ENCODE peak calls at places on chromosomes 11 and 22, in ten cellular contexts. K is stomach, P is GM12891, L is K562, H is spleen, Y is endothelial cell of umbilical vein, N is sigmoid colon, E is SK-N-MC, T is GM23338, C is transverse colon. R is an unnamed sample.

GRCh38 chr22:44037519-44038370 is 13.6 kb downstream of the PARVB start:
- DNase-seq in K (no peak), P (no peak), L (no peak), H (no peak), Y (peak), N (peak), E (no peak), T (no peak), C (peak), R (no peak)

GRCh38 chr22:45009881-45010531 is at the start of gene PHF21B:
- DNase-seq in K (peak), P (no peak), L (peak), H (no peak), Y (peak), N (peak), E (no peak), T (peak), C (no peak), R (peak)

GRCh38 chr22:43892183-43892894 is 526 bp upstream of the PNPLA5 start:
- DNase-seq in K (no peak), P (no peak), L (no peak), H (peak), Y (no peak), N (no peak), E (no peak), T (peak), C (no peak), R (no peak)

GRCh38 chr11:39221739-39222138 is 2237.7 kb downstream of the LRRC4C start:
- DNase-seq in K (no peak), P (no peak), L (no peak), H (no peak), Y (no peak), N (no peak), E (peak), T (no peak), C (no peak), R (no peak)

GRCh38 chr11:12755510-12755909 is 81.3 kb downstream of the TEAD1 start:
- DNase-seq in K (no peak), P (no peak), L (no peak), H (no peak), Y (no peak), N (no peak), E (no peak), T (no peak), C (no peak), R (no peak)

GRCh38 chr22:38696606-38697005 is 4.1 kb downstream of the JOSD1 start:
- DNase-seq in K (no peak), P (no peak), L (peak), H (no peak), Y (peak), N (no peak), E (no peak), T (no peak), C (no peak), R (no peak)

GRCh38 chr11:60842688-60843605 is 1.0 kb downstream of the CCDC86 start:
- DNase-seq in K (no peak), P (no peak), L (no peak), H (no peak), Y (peak), N (no peak), E (no peak), T (no peak), C (no peak), R (no peak)

GRCh38 chr11:48088682-48089050 is 108.3 kb downstream of the PTPRJ start:
- DNase-seq in K (no peak), P (no peak), L (no peak), H (no peak), Y (peak), N (no peak), E (no peak), T (no peak), C (no peak), R (peak)

GRCh38 chr22:17205432-17205831 is 13.8 kb downstream of the ADA2 start:
- DNase-seq in K (no peak), P (no peak), L (no peak), H (no peak), Y (no peak), N (no peak), E (no peak), T (no peak), C (no peak), R (no peak)

GRCh38 chr11:28674432-28675076 is 566.4 kb downstream of the METTL15 start:
- DNase-seq in K (no peak), P (no peak), L (no peak), H (no peak), Y (peak), N (no peak), E (no peak), T (peak), C (no peak), R (no peak)

GRCh38 chr11:15806217-15806616 is 550.1 kb downstream of the SOX6 start:
- DNase-seq in K (no peak), P (no peak), L (no peak), H (no peak), Y (no peak), N (no peak), E (no peak), T (no peak), C (no peak), R (no peak)

GRCh38 chr11:15810079-15810478 is 546.3 kb downstream of the SOX6 start:
- DNase-seq in K (no peak), P (no peak), L (no peak), H (no peak), Y (no peak), N (no peak), E (no peak), T (no peak), C (no peak), R (no peak)

GRCh38 chr11:15805726-15806125 is 550.6 kb downstream of the SOX6 start:
- DNase-seq in K (no peak), P (no peak), L (no peak), H (no peak), Y (no peak), N (no peak), E (no peak), T (no peak), C (no peak), R (no peak)

GRCh38 chr11:15810581-15810980 is 545.8 kb downstream of the SOX6 start:
- DNase-seq in K (no peak), P (no peak), L (no peak), H (no peak), Y (no peak), N (no peak), E (no peak), T (no peak), C (no peak), R (no peak)

DNA sequence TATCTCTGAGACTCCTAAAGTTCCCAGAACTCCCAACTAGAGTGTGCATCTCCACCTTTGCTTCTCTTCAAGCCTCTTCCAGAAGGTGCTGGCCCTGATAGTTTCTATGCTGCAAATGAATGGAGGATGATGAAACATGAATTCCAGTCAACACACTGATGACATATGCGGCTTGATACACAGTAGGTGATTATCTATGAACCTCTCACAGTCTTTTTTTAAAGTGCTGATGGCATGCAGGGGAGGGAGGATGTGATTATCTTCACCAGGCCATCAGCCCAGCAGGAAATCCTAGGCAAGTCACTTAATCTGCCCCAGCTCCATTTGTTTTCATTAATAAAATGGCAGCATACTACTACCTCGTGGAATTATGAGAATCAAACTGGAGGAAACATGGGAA is 548.5 kb downstream of the SOX6 start:
- DNase-seq in K (no peak), P (no peak), L (no peak), H (no peak), Y (no peak), N (no peak), E (no peak), T (no peak), C (no peak), R (no peak)
- TF ChIP-seq POLR2AphosphoS5 in K (no peak), P (no peak), L (no peak), H (no peak), Y (no peak), N (no peak), E (no peak), T (no peak), C (no peak), R (no peak)

GRCh38 chr11:46242961-46243795 is 34.3 kb upstream of the CREB3L1 start:
- DNase-seq in K (peak), P (peak), L (peak), H (peak), Y (peak), N (peak), E (peak), T (peak), C (peak), R (peak)
- TF ChIP-seq POLR2AphosphoS5 in K (peak), P (peak), L (peak), H (peak), Y (peak), N (peak), E (peak), T (peak), C (peak), R (peak)

GRCh38 chr11:128174465-128175101 is 412.8 kb downstream of the ETS1 start:
- DNase-seq in K (no peak), P (no peak), L (no peak), H (no peak), Y (no peak), N (no peak), E (no peak), T (peak), C (no peak), R (no peak)
- TF ChIP-seq POLR2AphosphoS5 in K (no peak), P (no peak), L (no peak), H (no peak), Y (no peak), N (no peak), E (no peak), T (no peak), C (no peak), R (no peak)

GRCh38 chr11:73972187-73972586 is 10.5 kb downstream of the UCP2 start:
- DNase-seq in K (no peak), P (no peak), L (peak), H (peak), Y (no peak), N (peak), E (no peak), T (no peak), C (no peak), R (no peak)
- TF ChIP-seq POLR2AphosphoS5 in K (no peak), P (no peak), L (no peak), H (no peak), Y (no peak), N (no peak), E (peak), T (peak), C (no peak), R (no peak)

GRCh38 chr11:72007089-72007476 is 8.4 kb downstream of the IL18BP start:
- DNase-seq in K (no peak), P (no peak), L (no peak), H (no peak), Y (no peak), N (peak), E (no peak), T (no peak), C (no peak), R (no peak)

GRCh38 chr11:72007587-72007986 is 8.9 kb downstream of the IL18BP start:
- DNase-seq in K (no peak), P (no peak), L (no peak), H (no peak), Y (no peak), N (no peak), E (no peak), T (no peak), C (no peak), R (no peak)

GRCh38 chr11:72005347-72006260 is 6.9 kb downstream of the IL18BP start:
- DNase-seq in K (no peak), P (no peak), L (no peak), H (no peak), Y (peak), N (peak), E (no peak), T (no peak), C (no peak), R (no peak)

GRCh38 chr11:72004515-72005346 is 6.0 kb downstream of the IL18BP start:
- DNase-seq in K (no peak), P (no peak), L (no peak), H (no peak), Y (no peak), N (no peak), E (no peak), T (no peak), C (no peak), R (no peak)

GRCh38 chr11:72006309-72007088 is 7.8 kb downstream of the IL18BP start:
- DNase-seq in K (no peak), P (no peak), L (no peak), H (no peak), Y (no peak), N (peak), E (no peak), T (no peak), C (no peak), R (no peak)
- TF ChIP-seq POLR2AphosphoS5 in K (no peak), P (no peak), L (peak), H (peak), Y (no peak), N (no peak), E (no peak), T (peak), C (no peak), R (no peak)

DNA sequence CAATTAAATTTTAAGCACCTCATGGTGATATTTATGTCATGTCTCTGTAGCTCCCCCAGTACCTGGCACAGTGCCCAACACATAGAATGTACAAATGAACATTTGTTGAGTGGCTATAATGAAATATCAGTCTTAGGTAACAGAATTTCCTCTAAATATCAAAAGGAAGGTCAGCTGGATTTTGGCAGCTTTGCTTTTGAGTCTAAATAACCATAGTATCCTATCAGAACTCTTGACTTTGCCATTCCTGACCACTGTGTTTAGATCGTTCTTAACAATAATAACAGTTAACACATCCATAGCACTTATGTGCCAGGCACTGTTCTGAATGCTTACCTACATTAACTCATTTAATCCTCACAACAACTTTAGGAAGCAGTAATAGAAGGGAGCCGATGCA is 26.6 kb downstream of the TMEM123 start:
- DNase-seq in K (no peak), P (no peak), L (no peak), H (no peak), Y (no peak), N (no peak), E (no peak), T (no peak), C (no peak), R (no peak)
- TF ChIP-seq POLR2AphosphoS5 in K (no peak), P (no peak), L (no peak), H (no peak), Y (no peak), N (no peak), E (no peak), T (no peak), C (no peak), R (no peak)